ENCODE peak calls at places on chromosomes 7 and 10, in five cellular contexts. B, H, G, F and C are unnamed samples.

GRCh38 chr10:73956476-73957338 is 41.2 kb upstream of the VCL start:
- DNase-seq in G (peak; percentile 81), B (peak; percentile 20), F (peak; percentile 26), H (peak; percentile 84), C (peak; percentile 84)

GRCh38 chr10:101031796-101032636 is 982 bp downstream of the SFXN3 start:
- DNase-seq in H (peak; percentile 55), G (peak; percentile 53), F (peak; percentile 85), B (peak; percentile 74), C (peak; percentile 77)

GRCh38 chr7:87225696-87226095 is 6.2 kb upstream of the TMEM243 start:
- DNase-seq in B (no peak), G (no peak), F (no peak), H (no peak), C (no peak)

GRCh38 chr10:78211476-78212110 is 177.9 kb downstream of the RPS24 start:
- DNase-seq in G (peak; percentile 30), H (no peak), B (no peak), F (peak; percentile 38), C (peak; percentile 48)

GRCh38 chr10:101564490-101564991 is 23.5 kb downstream of the POLL start:
- DNase-seq in F (no peak), G (no peak), H (no peak), B (no peak), C (no peak)

GRCh38 chr7:130290745-130291144 is 2.2 kb upstream of the CPA4 start:
- DNase-seq in B (no peak), H (no peak), F (no peak), G (no peak), C (peak; percentile 74)

GRCh38 chr10:86371116-86371515 is 4.5 kb upstream of the GRID1 start:
- DNase-seq in F (no peak), G (no peak), H (no peak), B (no peak), C (no peak)

GRCh38 chr10:79985481-79986072 is 36.7 kb upstream of the SFTPD start:
- DNase-seq in B (no peak), F (no peak), H (no peak), G (no peak), C (no peak)

GRCh38 chr7:130668258-130669050 is at the start of gene COPG2:
- DNase-seq in F (peak; percentile 90), B (peak; percentile 88), H (peak; percentile 91), G (peak; percentile 7), C (peak; percentile 85)